ENCODE peak calls at places on chromosome 14, in four cellular contexts. One of them, this sample, is unnamed.

GRCh38 chr14:104371917-104372316 is 207.6 kb upstream of the C14orf180 start:
- DNase-seq in H9: no peak
- DNase-seq in mesendoderm: no peak
- DNase-seq in mesenchymal stem cell: no peak
- DNase-seq in this sample: no peak

GRCh38 chr14:28542040-28542439 is 224.5 kb upstream of the FOXG1 start:
- DNase-seq in mesendoderm: no peak
- DNase-seq in mesenchymal stem cell: no peak
- DNase-seq in H9: no peak
- DNase-seq in this sample: no peak

GRCh38 chr14:74941676-74942097 is 13.7 kb downstream of the PGF start:
- DNase-seq in mesendoderm: no peak
- DNase-seq in H9: no peak
- DNase-seq in mesenchymal stem cell: peak; percentile 63
- DNase-seq in this sample: peak; percentile 57

GRCh38 chr14:33737446-33737845 is 213.4 kb downstream of the EGLN3 start:
- DNase-seq in mesenchymal stem cell: peak; percentile 76
- DNase-seq in mesendoderm: no peak
- DNase-seq in H9: no peak
- DNase-seq in this sample: no peak

GRCh38 chr14:50997712-50998111 is 53.4 kb upstream of the PYGL start:
- DNase-seq in mesenchymal stem cell: no peak
- DNase-seq in H9: no peak
- DNase-seq in mesendoderm: peak; percentile 67
- DNase-seq in this sample: no peak

GRCh38 chr14:75098209-75098608 is 28.6 kb downstream of the NEK9 start:
- DNase-seq in mesendoderm: no peak
- DNase-seq in H9: no peak
- DNase-seq in mesenchymal stem cell: no peak
- DNase-seq in this sample: no peak

GRCh38 chr14:89399594-89400068 is 17.4 kb downstream of the FOXN3 start:
- DNase-seq in mesenchymal stem cell: peak; percentile 95
- DNase-seq in H9: peak; percentile 72
- DNase-seq in mesendoderm: peak; percentile 97
- DNase-seq in this sample: peak; percentile 96

GRCh38 chr14:104701383-104702076 is 12.1 kb downstream of the INF2 start:
- DNase-seq in mesenchymal stem cell: no peak
- DNase-seq in mesendoderm: no peak
- DNase-seq in H9: no peak
- DNase-seq in this sample: no peak

GRCh38 chr14:38794674-38795073 is 308.4 kb downstream of the SEC23A start:
- DNase-seq in mesenchymal stem cell: no peak
- DNase-seq in mesendoderm: no peak
- DNase-seq in H9: no peak
- DNase-seq in this sample: no peak

GRCh38 chr14:73953731-73954130 is 3.6 kb downstream of the COQ6 start:
- DNase-seq in mesendoderm: no peak
- DNase-seq in mesenchymal stem cell: no peak
- DNase-seq in H9: no peak
- DNase-seq in this sample: no peak

GRCh38 chr14:53620325-53620716 is 336.3 kb downstream of the BMP4 start:
- DNase-seq in H9: no peak
- DNase-seq in mesenchymal stem cell: peak; percentile 28
- DNase-seq in mesendoderm: peak; percentile 14
- DNase-seq in this sample: peak; percentile 52

GRCh38 chr14:50260511-50260910 is 29.1 kb upstream of the SOS2 start:
- DNase-seq in mesenchymal stem cell: peak; percentile 45
- DNase-seq in H9: no peak
- DNase-seq in mesendoderm: peak; percentile 55
- DNase-seq in this sample: peak; percentile 52

GRCh38 chr14:104826197-104826857 is 25.4 kb downstream of the ZBTB42 start:
- DNase-seq in mesenchymal stem cell: peak; percentile 80
- DNase-seq in mesendoderm: peak; percentile 84
- DNase-seq in H9: peak; percentile 92
- DNase-seq in this sample: peak; percentile 60

GRCh38 chr14:79836577-79836976 is 374.7 kb downstream of the DIO2 start:
- DNase-seq in mesenchymal stem cell: no peak
- DNase-seq in H9: no peak
- DNase-seq in mesendoderm: no peak
- DNase-seq in this sample: peak; percentile 66

GRCh38 chr14:56874375-56874774 is 64.1 kb upstream of the OTX2 start:
- DNase-seq in H9: peak; percentile 68
- DNase-seq in mesenchymal stem cell: no peak
- DNase-seq in mesendoderm: peak; percentile 78
- DNase-seq in this sample: no peak

GRCh38 chr14:23539209-23539866 is 12.2 kb downstream of the ZFHX2 start:
- DNase-seq in mesendoderm: peak; percentile 92
- DNase-seq in mesenchymal stem cell: peak; percentile 50
- DNase-seq in H9: peak; percentile 85
- DNase-seq in this sample: peak; percentile 28

GRCh38 chr14:52950898-52951729 is at the start of gene FERMT2:
- DNase-seq in H9: peak; percentile 89
- DNase-seq in mesendoderm: peak; percentile 94
- DNase-seq in mesenchymal stem cell: peak; percentile 90
- DNase-seq in this sample: peak; percentile 82

GRCh38 chr14:68547305-68548193 is 245.3 kb downstream of the ZFP36L1 start:
- DNase-seq in H9: no peak
- DNase-seq in mesendoderm: peak; percentile 33
- DNase-seq in mesenchymal stem cell: peak; percentile 98
- DNase-seq in this sample: peak; percentile 93

GRCh38 chr14:103084021-103084919 is at the start of gene LBHD2:
- DNase-seq in mesendoderm: no peak
- DNase-seq in H9: peak; percentile 30
- DNase-seq in mesenchymal stem cell: no peak
- DNase-seq in this sample: peak; percentile 17

GRCh38 chr14:92615451-92615850 is 101.9 kb downstream of the RIN3 start:
- DNase-seq in mesenchymal stem cell: no peak
- DNase-seq in H9: no peak
- DNase-seq in mesendoderm: peak; percentile 53
- DNase-seq in this sample: no peak

GRCh38 chr14:64938972-64939816 is 3.4 kb downstream of the GPX2 start:
- DNase-seq in mesendoderm: no peak
- DNase-seq in mesenchymal stem cell: no peak
- DNase-seq in H9: no peak
- DNase-seq in this sample: no peak

GRCh38 chr14:95679148-95679547 is 7.1 kb upstream of the TCL1B start:
- DNase-seq in H9: no peak
- DNase-seq in mesendoderm: peak; percentile 50
- DNase-seq in mesenchymal stem cell: no peak
- DNase-seq in this sample: no peak

GRCh38 chr14:78959674-78960264 is 789.6 kb downstream of the NRXN3 start:
- DNase-seq in mesendoderm: peak; percentile 71
- DNase-seq in H9: peak; percentile 64
- DNase-seq in mesenchymal stem cell: peak; percentile 73
- DNase-seq in this sample: peak; percentile 82

GRCh38 chr14:94989946-94990345 is 167.4 kb downstream of the DICER1 start:
- DNase-seq in mesendoderm: no peak
- DNase-seq in mesenchymal stem cell: no peak
- DNase-seq in H9: no peak
- DNase-seq in this sample: no peak

GRCh38 chr14:22131749-22132476 is 457.1 kb downstream of the DAD1 start:
- DNase-seq in H9: peak; percentile 37
- DNase-seq in mesendoderm: peak; percentile 59
- DNase-seq in mesenchymal stem cell: no peak
- DNase-seq in this sample: peak; percentile 3

GRCh38 chr14:105528859-105529505 is 2.6 kb downstream of the TMEM121 start:
- DNase-seq in H9: no peak
- DNase-seq in mesenchymal stem cell: no peak
- DNase-seq in mesendoderm: no peak
- DNase-seq in this sample: no peak

GRCh38 chr14:87199371-87199770 is 793.6 kb downstream of the GALC start:
- DNase-seq in H9: no peak
- DNase-seq in mesenchymal stem cell: no peak
- DNase-seq in mesendoderm: no peak
- DNase-seq in this sample: no peak

GRCh38 chr14:58078068-58078467 is 73.9 kb downstream of the ARMH4 start:
- DNase-seq in H9: no peak
- DNase-seq in mesenchymal stem cell: peak; percentile 74
- DNase-seq in mesendoderm: peak; percentile 51
- DNase-seq in this sample: peak; percentile 84

GRCh38 chr14:34322940-34323418 is 139.1 kb downstream of the SPTSSA start:
- DNase-seq in mesenchymal stem cell: peak; percentile 59
- DNase-seq in H9: peak; percentile 68
- DNase-seq in mesendoderm: peak; percentile 63
- DNase-seq in this sample: peak; percentile 46

GRCh38 chr14:31592619-31593018 is 31.4 kb downstream of the NUBPL start:
- DNase-seq in mesendoderm: no peak
- DNase-seq in H9: no peak
- DNase-seq in mesenchymal stem cell: no peak
- DNase-seq in this sample: peak; percentile 36

GRCh38 chr14:70013269-70013873 is 134.2 kb downstream of the SMOC1 start:
- DNase-seq in mesendoderm: peak; percentile 67
- DNase-seq in H9: peak; percentile 74
- DNase-seq in mesenchymal stem cell: no peak
- DNase-seq in this sample: peak; percentile 30

GRCh38 chr14:75822522-75823288 is 159.1 kb downstream of the TGFB3 start:
- DNase-seq in H9: no peak
- DNase-seq in mesenchymal stem cell: peak; percentile 71
- DNase-seq in mesendoderm: no peak
- DNase-seq in this sample: peak; percentile 85

GRCh38 chr14:39102265-39102968 is 618 bp downstream of the SEC23A start:
- DNase-seq in mesendoderm: peak; percentile 61
- DNase-seq in H9: no peak
- DNase-seq in mesenchymal stem cell: peak; percentile 69
- DNase-seq in this sample: peak; percentile 44

GRCh38 chr14:105337433-105337832 is 22.9 kb downstream of the PACS2 start:
- DNase-seq in mesenchymal stem cell: no peak
- DNase-seq in mesendoderm: no peak
- DNase-seq in H9: no peak
- DNase-seq in this sample: no peak

GRCh38 chr14:56809262-56810215 is 740 bp downstream of the OTX2 start:
- DNase-seq in mesenchymal stem cell: no peak
- DNase-seq in mesendoderm: no peak
- DNase-seq in H9: no peak
- DNase-seq in this sample: no peak

GRCh38 chr14:98167702-98168101 is 1104.3 kb downstream of the BCL11B start:
- DNase-seq in mesendoderm: no peak
- DNase-seq in H9: no peak
- DNase-seq in mesenchymal stem cell: no peak
- DNase-seq in this sample: no peak
- H2BK5ac ChIP-seq in mesendoderm: no peak overlapping the region
- H2BK5ac ChIP-seq in H9: no peak overlapping the region
- H2BK5ac ChIP-seq in mesenchymal stem cell: no peak overlapping the region
- H2BK5ac ChIP-seq in this sample: no peak overlapping the region

DNA sequence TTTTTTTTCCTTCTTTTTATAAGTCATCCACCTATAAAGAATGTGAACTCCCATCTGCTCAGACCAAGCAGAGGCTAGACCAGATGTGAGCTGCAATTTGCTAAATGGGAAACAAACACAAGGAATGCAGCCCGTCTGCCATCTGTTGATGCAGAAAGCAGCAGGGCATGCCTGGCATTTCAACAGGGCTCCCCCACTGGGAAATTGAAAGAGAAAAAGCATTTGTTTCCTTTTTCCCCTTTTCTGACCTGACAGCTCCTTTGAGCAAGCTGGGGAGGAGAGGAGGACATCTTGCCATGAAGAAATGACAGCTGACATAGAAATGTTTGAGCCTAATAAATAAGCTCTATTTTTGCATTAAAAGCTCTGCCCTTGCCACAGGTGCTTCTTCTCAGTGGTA is 1823.4 kb upstream of the FLRT2 start:
- DNase-seq in mesenchymal stem cell: no peak
- DNase-seq in H9: peak; percentile 78
- DNase-seq in mesendoderm: peak; percentile 82
- DNase-seq in this sample: peak; percentile 6
- H2BK5ac ChIP-seq in mesenchymal stem cell: no peak overlapping the region
- H2BK5ac ChIP-seq in H9: no peak overlapping the region
- H2BK5ac ChIP-seq in mesendoderm: no peak overlapping the region
- H2BK5ac ChIP-seq in this sample: no peak overlapping the region

DNA sequence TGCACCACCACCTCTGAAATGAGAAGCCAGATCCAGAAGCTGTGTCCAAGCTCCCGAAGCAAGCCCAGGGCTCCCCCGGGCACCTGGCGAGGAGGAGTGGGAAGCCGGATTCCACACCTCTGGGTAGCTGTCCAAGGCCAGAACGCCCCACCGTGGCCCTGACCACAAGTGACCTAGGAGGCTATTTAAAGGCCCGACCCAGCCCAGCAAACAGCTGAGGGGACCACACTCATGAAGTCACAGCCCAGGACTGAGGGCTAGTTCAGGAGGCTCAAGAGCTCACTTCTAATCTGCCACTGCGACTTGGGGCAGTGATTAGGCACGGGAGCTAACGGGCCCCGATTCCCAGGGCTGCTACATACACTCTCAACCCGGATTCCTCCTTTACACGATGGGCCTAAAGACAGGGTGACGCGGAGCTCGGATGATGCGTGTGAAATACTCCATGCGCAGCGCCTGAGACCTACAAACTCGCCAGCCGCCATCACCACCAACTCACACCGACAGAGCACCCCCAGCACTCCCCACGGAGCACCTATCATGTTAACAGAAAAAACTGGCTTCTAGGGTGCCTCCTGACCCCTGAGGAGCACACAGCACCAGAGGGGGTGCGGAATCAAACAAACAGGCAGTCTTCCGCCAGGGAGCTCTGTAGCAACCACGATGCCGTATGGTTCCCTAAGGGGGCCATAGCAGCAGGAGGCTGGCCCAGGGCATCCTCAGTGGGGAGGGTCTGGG is 84.0 kb upstream of the GPR68 start:
- DNase-seq in mesendoderm: no peak
- DNase-seq in H9: no peak
- DNase-seq in mesenchymal stem cell: no peak
- DNase-seq in this sample: no peak
- H2BK5ac ChIP-seq in mesendoderm: no peak overlapping the region
- H2BK5ac ChIP-seq in H9: no peak overlapping the region
- H2BK5ac ChIP-seq in mesenchymal stem cell: no peak overlapping the region
- H2BK5ac ChIP-seq in this sample: no peak overlapping the region

GRCh38 chr14:99728231-99728920 is 44.3 kb downstream of the CYP46A1 start:
- DNase-seq in mesenchymal stem cell: no peak
- DNase-seq in mesendoderm: no peak
- DNase-seq in H9: peak; percentile 24
- DNase-seq in this sample: no peak

GRCh38 chr14:99725774-99726537 is 41.9 kb downstream of the CYP46A1 start:
- DNase-seq in mesenchymal stem cell: no peak
- DNase-seq in mesendoderm: peak; percentile 20
- DNase-seq in H9: peak; percentile 29
- DNase-seq in this sample: no peak

GRCh38 chr14:99724939-99725773 is 41.1 kb downstream of the CYP46A1 start:
- DNase-seq in mesendoderm: no peak
- DNase-seq in mesenchymal stem cell: no peak
- DNase-seq in H9: peak; percentile 20
- DNase-seq in this sample: no peak

GRCh38 chr14:99727096-99727870 is 43.2 kb downstream of the CYP46A1 start:
- DNase-seq in mesenchymal stem cell: no peak
- DNase-seq in H9: peak; percentile 20
- DNase-seq in mesendoderm: no peak
- DNase-seq in this sample: no peak

GRCh38 chr14:99726538-99727095 is 42.5 kb downstream of the CYP46A1 start:
- DNase-seq in mesenchymal stem cell: no peak
- DNase-seq in mesendoderm: no peak
- DNase-seq in H9: peak; percentile 27
- DNase-seq in this sample: no peak
- H2BK5ac ChIP-seq in mesenchymal stem cell: no peak overlapping the region
- H2BK5ac ChIP-seq in mesendoderm: no peak overlapping the region
- H2BK5ac ChIP-seq in H9: no peak overlapping the region
- H2BK5ac ChIP-seq in this sample: no peak overlapping the region